ENCODE peak calls at places on chromosomes 4 and X, in five cellular contexts. X is fibroblast of mammary gland; U is NCI-H446 treated with DMSO at 0.1 percent for 48 hours; Y is H54; T is CD8-positive, alpha-beta memory T cell. E is an unnamed sample.

GRCh38 chr4:169152899-169153298 is 117.9 kb downstream of the SH3RF1 start:
- DNase-seq in X (no peak), Y (no peak), T (no peak), U (no peak), E (no peak)

GRCh38 chr4:155602351-155603140 is 64.1 kb upstream of the GUCY1A1 start:
- DNase-seq in X (peak), T (no peak), Y (no peak), U (no peak), E (peak)

GRCh38 chr4:163920426-163920825 is 425.9 kb downstream of the TMA16 start:
- DNase-seq in Y (no peak), T (no peak), X (no peak), U (no peak), E (no peak)

GRCh38 chr4:5206391-5206790 is 155.1 kb downstream of the STK32B start:
- DNase-seq in T (no peak), X (peak), Y (peak), U (peak), E (peak)

GRCh38 chr4:61572160-61572559 is 372.0 kb downstream of the ADGRL3 start:
- DNase-seq in Y (no peak), T (no peak), X (peak), U (no peak), E (no peak)

GRCh38 chr4:58075724-58076123 is 965.5 kb upstream of the IGFBP7 start:
- DNase-seq in U (no peak), X (no peak), T (no peak), Y (no peak), E (no peak)

GRCh38 chr4:155569960-155570515 is 96.6 kb upstream of the GUCY1A1 start:
- DNase-seq in Y (no peak), T (no peak), X (peak), U (peak), E (peak)

GRCh38 chrX:21974011-21974385 is 33.5 kb downstream of the SMS start:
- DNase-seq in U (no peak), T (peak), Y (no peak), X (no peak), E (no peak)

GRCh38 chr4:184328022-184328736 is 110.5 kb upstream of the ENPP6 start:
- DNase-seq in U (no peak), Y (no peak), T (no peak), X (no peak), E (no peak)

GRCh38 chrX:15310117-15310516 is 5.3 kb downstream of the ASB11 start:
- DNase-seq in X (peak), Y (no peak), U (peak), T (no peak), E (peak)

GRCh38 chrX:20378291-20378920 is 111.7 kb upstream of the RPS6KA3 start:
- DNase-seq in U (no peak), X (peak), T (no peak), Y (no peak), E (no peak)

GRCh38 chrX:1754077-1754476 is 139.2 kb downstream of the ASMT start:
- DNase-seq in T (no peak), X (no peak), U (no peak), Y (peak), E (no peak)

GRCh38 chr4:10298681-10299080 is 158.5 kb downstream of the ZNF518B start:
- DNase-seq in Y (no peak), U (no peak), T (no peak), X (no peak), E (no peak)

GRCh38 chr4:3247399-3248177 is 1.4 kb upstream of the MSANTD1 start:
- DNase-seq in X (no peak), Y (no peak), U (no peak), T (no peak), E (no peak)

GRCh38 chrX:12153741-12154140 is 15.5 kb downstream of the FRMPD4 start:
- DNase-seq in X (no peak), T (no peak), Y (no peak), U (peak), E (no peak)

GRCh38 chr4:158850800-158851644 is 82.2 kb downstream of the FNIP2 start:
- DNase-seq in Y (no peak), T (peak), X (peak), U (no peak), E (peak)

GRCh38 chr4:123830920-123831319 is 434.3 kb downstream of the SPRY1 start:
- DNase-seq in U (no peak), X (no peak), Y (no peak), T (no peak), E (no peak)

GRCh38 chr4:82774711-82775171 is 23.9 kb downstream of the SCD5 start:
- DNase-seq in U (no peak), T (no peak), X (peak), Y (no peak), E (no peak)

GRCh38 chrX:71103110-71103983 is 3.2 kb downstream of the CXorf65 start:
- DNase-seq in U (no peak), Y (no peak), X (no peak), T (peak), E (peak)

GRCh38 chr4:150310159-150310895 is 232.1 kb downstream of the DCLK2 start:
- DNase-seq in T (no peak), U (no peak), X (peak), Y (no peak), E (peak)

GRCh38 chr4:82569076-82569475 is 7.3 kb upstream of the TMEM150C start:
- DNase-seq in T (no peak), X (no peak), Y (no peak), U (no peak), E (no peak)

GRCh38 chrX:20591246-20591645 is 324.5 kb upstream of the RPS6KA3 start:
- DNase-seq in U (no peak), X (no peak), T (no peak), Y (no peak), E (no peak)

GRCh38 chr4:23348789-23349498 is 540.9 kb downstream of the PPARGC1A start:
- DNase-seq in Y (no peak), U (no peak), X (no peak), T (no peak), E (no peak)

GRCh38 chrX:110759785-110760184 is 35.8 kb downstream of the CHRDL1 start:
- DNase-seq in Y (peak), U (no peak), T (no peak), X (peak), E (no peak)

GRCh38 chrX:63283331-63283730 is 67.8 kb downstream of the SPIN4 start:
- DNase-seq in Y (no peak), X (no peak), U (no peak), T (no peak), E (no peak)